ENCODE peak calls at places on chromosome 12, in ten cellular contexts. Z is spleen, Y is suprapubic skin, R is body of pancreas, O is GM12878, B is GM12865, E is astrocyte of the cerebellum, S is mucosa of descending colon, M is choroid plexus epithelial cell, T is dorsolateral prefrontal cortex. U is an unnamed sample.

GRCh38 chr12:24898606-24899005 is 50.3 kb downstream of the BCAT1 start:
- DNase-seq in Z (no peak), Y (no peak), R (no peak), O (no peak), B (no peak), E (no peak), S (no peak), M (peak), T (no peak), U (no peak)

GRCh38 chr12:114826233-114826632 is 142.3 kb upstream of the TBX3 start:
- DNase-seq in Z (no peak), Y (no peak), R (no peak), O (no peak), B (no peak), E (no peak), S (no peak), M (no peak), T (no peak), U (no peak)

GRCh38 chr12:19055589-19055988 is 73.9 kb upstream of the PLEKHA5 start:
- DNase-seq in Z (no peak), Y (no peak), R (no peak), O (no peak), B (no peak), E (no peak), S (no peak), M (no peak), T (no peak), U (no peak)

GRCh38 chr12:130576286-130576933 is 139.7 kb downstream of the RIMBP2 start:
- DNase-seq in Z (no peak), Y (no peak), R (no peak), O (no peak), B (no peak), E (no peak), S (no peak), M (no peak), T (peak), U (no peak)

GRCh38 chr12:101230547-101230946 is 20.5 kb upstream of the SLC5A8 start:
- DNase-seq in Z (peak), Y (no peak), R (no peak), O (no peak), B (no peak), E (peak), S (no peak), M (peak), T (no peak), U (peak)

GRCh38 chr12:6792522-6793201 is 3.3 kb downstream of the CD4 start:
- DNase-seq in Z (peak), Y (no peak), R (no peak), O (no peak), B (peak), E (no peak), S (no peak), M (no peak), T (peak), U (no peak)

GRCh38 chr12:123036471-123037285 is 56.2 kb downstream of the ARL6IP4 start:
- DNase-seq in Z (peak), Y (no peak), R (no peak), O (no peak), B (no peak), E (no peak), S (no peak), M (no peak), T (no peak), U (no peak)

GRCh38 chr12:31220633-31221565 is 105.1 kb downstream of the SINHCAF start:
- DNase-seq in Z (no peak), Y (no peak), R (no peak), O (no peak), B (no peak), E (no peak), S (no peak), M (peak), T (no peak), U (no peak)

GRCh38 chr12:8644345-8645248 is 18.0 kb downstream of the MFAP5 start:
- DNase-seq in Z (no peak), Y (no peak), R (no peak), O (peak), B (peak), E (no peak), S (no peak), M (no peak), T (no peak), U (no peak)

GRCh38 chr12:78470354-78471195 is 394.0 kb upstream of the SYT1 start:
- DNase-seq in Z (no peak), Y (no peak), R (peak), O (no peak), B (peak), E (peak), S (no peak), M (peak), T (no peak), U (no peak)

GRCh38 chr12:59651230-59651920 is 55.5 kb downstream of the SLC16A7 start:
- DNase-seq in Z (no peak), Y (no peak), R (no peak), O (no peak), B (no peak), E (no peak), S (no peak), M (peak), T (no peak), U (no peak)

GRCh38 chr12:74871817-74872216 is 334.2 kb downstream of the ATXN7L3B start:
- DNase-seq in Z (no peak), Y (no peak), R (no peak), O (no peak), B (no peak), E (no peak), S (no peak), M (no peak), T (no peak), U (no peak)

GRCh38 chr12:16606936-16607335 is 974 bp upstream of the LMO3 start:
- DNase-seq in Z (no peak), Y (no peak), R (peak), O (no peak), B (no peak), E (no peak), S (no peak), M (no peak), T (no peak), U (no peak)

GRCh38 chr12:112788205-112788604 is 3.3 kb upstream of the RPH3A start:
- DNase-seq in Z (no peak), Y (no peak), R (no peak), O (no peak), B (no peak), E (no peak), S (no peak), M (no peak), T (no peak), U (no peak)

GRCh38 chr12:66270613-66271012 is 31.7 kb upstream of the HELB start:
- DNase-seq in Z (no peak), Y (no peak), R (no peak), O (no peak), B (no peak), E (no peak), S (no peak), M (no peak), T (no peak), U (no peak)

GRCh38 chr12:66275040-66275439 is 27.3 kb upstream of the HELB start:
- DNase-seq in Z (no peak), Y (no peak), R (no peak), O (no peak), B (no peak), E (no peak), S (no peak), M (no peak), T (no peak), U (no peak)

GRCh38 chr12:66272650-66273049 is 29.6 kb upstream of the HELB start:
- DNase-seq in Z (no peak), Y (no peak), R (no peak), O (no peak), B (no peak), E (no peak), S (no peak), M (no peak), T (no peak), U (no peak)

GRCh38 chr12:66269757-66270383 is 32.4 kb upstream of the HELB start:
- DNase-seq in Z (no peak), Y (no peak), R (peak), O (peak), B (peak), E (peak), S (no peak), M (peak), T (no peak), U (no peak)

GRCh38 chr12:66273147-66273546 is 29.1 kb upstream of the HELB start:
- DNase-seq in Z (no peak), Y (no peak), R (no peak), O (no peak), B (no peak), E (no peak), S (no peak), M (no peak), T (no peak), U (no peak)
- TF ChIP-seq CTCF in Z (no peak), Y (no peak), R (no peak), O (no peak), B (no peak), E (no peak), S (no peak), M (no peak), T (no peak), U (no peak)

GRCh38 chr12:69119770-69120169 is 119.6 kb upstream of the CPSF6 start:
- DNase-seq in Z (no peak), Y (no peak), R (no peak), O (no peak), B (no peak), E (no peak), S (no peak), M (no peak), T (no peak), U (no peak)
- H3K4me3 ChIP-seq in Z (no peak), Y (no peak), R (no peak), O (no peak), B (no peak), E (no peak), S (no peak), M (no peak), T (no peak), U (no peak)

GRCh38 chr12:92619026-92619425 is 83.8 kb upstream of the PLEKHG7 start:
- DNase-seq in Z (no peak), Y (no peak), R (no peak), O (no peak), B (no peak), E (no peak), S (no peak), M (no peak), T (no peak), U (no peak)
- TF ChIP-seq CTCF in Z (no peak), Y (no peak), R (no peak), O (no peak), B (no peak), E (no peak), S (no peak), M (no peak), T (no peak), U (no peak)

GRCh38 chr12:21502872-21503271 is 1.3 kb downstream of the GOLT1B start:
- DNase-seq in Z (no peak), Y (no peak), R (no peak), O (no peak), B (peak), E (no peak), S (no peak), M (no peak), T (no peak), U (no peak)
- H3K4me3 ChIP-seq in Z (peak), Y (peak), R (no peak), O (peak), B (peak), E (peak), S (no peak), M (peak), T (peak), U (peak)

DNA sequence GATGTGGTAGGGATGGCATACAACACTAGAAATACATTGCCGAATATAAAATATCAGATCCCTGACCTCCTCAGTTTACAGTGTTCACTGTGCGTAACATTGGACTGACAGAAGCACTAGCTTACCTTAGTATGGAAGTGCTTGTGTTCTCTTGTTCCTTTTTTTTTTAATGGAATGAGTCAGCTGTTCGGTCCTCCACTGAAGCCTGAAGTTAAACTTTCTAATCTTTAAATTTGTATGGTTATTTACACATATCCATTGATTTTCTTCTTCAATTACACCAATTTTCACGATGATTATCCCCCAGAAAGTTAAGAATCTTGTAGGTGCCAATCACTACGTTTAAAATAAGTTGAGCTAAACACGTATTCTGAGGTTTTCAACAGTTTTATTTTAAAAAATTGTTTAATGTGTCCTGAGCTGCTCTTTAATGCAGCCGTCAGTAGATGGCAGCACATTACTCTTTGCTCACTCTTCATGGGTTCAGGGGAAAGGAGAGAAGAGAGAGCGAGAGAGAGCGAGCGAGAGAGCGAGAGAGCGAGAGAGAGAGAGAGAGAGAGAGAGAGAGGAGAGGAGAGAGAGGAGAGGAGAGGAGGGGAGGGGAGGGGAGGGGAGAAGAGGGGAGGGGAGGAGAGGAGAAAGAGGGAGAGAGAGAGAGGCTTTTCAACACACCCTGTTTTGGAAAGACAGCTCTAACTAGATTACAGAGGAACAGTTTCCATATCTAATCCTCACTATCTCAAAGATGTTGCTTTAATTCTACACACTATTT is 134.7 kb upstream of the SCAF11 start:
- DNase-seq in Z (no peak), Y (no peak), R (peak), O (no peak), B (peak), E (peak), S (no peak), M (peak), T (peak), U (peak)
- TF ChIP-seq CTCF in Z (peak), Y (peak), R (peak), O (peak), B (peak), E (peak), S (peak), M (peak), T (peak), U (peak)

GRCh38 chr12:72271741-72272661 is at the start of gene TRHDE:
- DNase-seq in Z (peak), Y (peak), R (peak), O (no peak), B (no peak), E (no peak), S (no peak), M (peak), T (peak), U (no peak)
- H3K4me3 ChIP-seq in Z (peak), Y (peak), R (peak), O (no peak), B (no peak), E (peak), S (no peak), M (peak), T (peak), U (peak)

GRCh38 chr12:52188658-52189057 is 3.2 kb downstream of the KRT80 start:
- DNase-seq in Z (no peak), Y (no peak), R (no peak), O (no peak), B (no peak), E (no peak), S (no peak), M (no peak), T (no peak), U (no peak)
- TF ChIP-seq CTCF in Z (no peak), Y (no peak), R (no peak), O (no peak), B (no peak), E (no peak), S (no peak), M (no peak), T (no peak), U (no peak)

DNA sequence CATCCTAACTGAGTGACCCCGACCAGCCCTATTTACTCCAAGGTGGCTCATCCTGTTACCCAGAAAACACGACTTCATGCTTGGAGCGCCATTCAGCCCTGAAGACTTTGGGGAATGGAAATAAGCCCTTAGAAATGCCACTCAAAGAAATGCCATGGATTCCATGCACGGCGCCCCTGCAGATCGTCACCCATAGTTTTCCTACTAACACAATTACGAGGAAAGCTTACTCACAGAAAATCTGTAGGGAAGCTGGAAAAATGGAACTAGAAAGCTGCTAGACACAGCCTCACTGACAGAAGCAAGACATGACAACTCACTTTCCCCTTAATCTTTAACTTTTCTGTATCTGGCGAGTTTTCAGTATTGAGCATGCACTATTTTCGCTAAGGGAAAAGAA is 19.5 kb downstream of the NUAK1 start:
- DNase-seq in Z (no peak), Y (no peak), R (no peak), O (no peak), B (no peak), E (no peak), S (no peak), M (no peak), T (no peak), U (no peak)
- H3K4me3 ChIP-seq in Z (no peak), Y (no peak), R (no peak), O (no peak), B (no peak), E (no peak), S (no peak), M (no peak), T (no peak), U (no peak)